ENCODE peak calls at places on chromosomes 7 and 10, in five cellular contexts. W, C, Z, K and X are unnamed samples.

GRCh38 chr7:137642467-137642866 is 204.3 kb downstream of the DGKI start:
- DNase-seq in W (peak; percentile 6), C (no peak), Z (no peak), K (peak; percentile 69), X (no peak)

GRCh38 chr7:38507379-38507778 is 123.8 kb downstream of the AMPH start:
- DNase-seq in W (no peak), C (no peak), Z (no peak), K (peak; percentile 34), X (no peak)

GRCh38 chr10:1938317-1938716 is 201.0 kb upstream of the ADARB2 start:
- DNase-seq in W (no peak), C (no peak), Z (no peak), K (no peak), X (no peak)

GRCh38 chr7:158740013-158740656 is 35.5 kb upstream of the NCAPG2 start:
- DNase-seq in W (peak; percentile 68), C (no peak), Z (peak; percentile 52), K (peak; percentile 91), X (peak; percentile 84)

GRCh38 chr10:72162978-72163377 is 52.8 kb upstream of the ANAPC16 start:
- DNase-seq in W (no peak), C (no peak), Z (no peak), K (peak; percentile 74), X (peak; percentile 35)

GRCh38 chr7:35735396-35735795 is 40.5 kb upstream of the HERPUD2 start:
- DNase-seq in W (no peak), C (no peak), Z (no peak), K (no peak), X (no peak)

GRCh38 chr10:127415901-127416630 is 133.0 kb upstream of the NPS start:
- DNase-seq in W (no peak), C (no peak), Z (no peak), K (no peak), X (no peak)

GRCh38 chr10:124105594-124105993 is 12.2 kb upstream of the CHST15 start:
- DNase-seq in W (no peak), C (no peak), Z (no peak), K (no peak), X (no peak)

GRCh38 chr10:42973411-42973810 is 103.5 kb upstream of the RET start:
- DNase-seq in W (no peak), C (no peak), Z (no peak), K (no peak), X (no peak)

GRCh38 chr7:128860158-128861073 is 2.2 kb upstream of the ATP6V1F start:
- DNase-seq in W (peak; percentile 46), C (no peak), Z (no peak), K (peak; percentile 81), X (no peak)

GRCh38 chr10:784377-784758 is 94.9 kb upstream of the DIP2C start:
- DNase-seq in W (no peak), C (no peak), Z (peak; percentile 31), K (no peak), X (no peak)
- H3K4me3 ChIP-seq in W (peak overlapping the region; percentile 53), C (peak overlapping the region; percentile 40), Z (peak overlapping the region; percentile 14), K (peak overlapping the region; percentile 51), X (peak overlapping the region; percentile 48)

DNA sequence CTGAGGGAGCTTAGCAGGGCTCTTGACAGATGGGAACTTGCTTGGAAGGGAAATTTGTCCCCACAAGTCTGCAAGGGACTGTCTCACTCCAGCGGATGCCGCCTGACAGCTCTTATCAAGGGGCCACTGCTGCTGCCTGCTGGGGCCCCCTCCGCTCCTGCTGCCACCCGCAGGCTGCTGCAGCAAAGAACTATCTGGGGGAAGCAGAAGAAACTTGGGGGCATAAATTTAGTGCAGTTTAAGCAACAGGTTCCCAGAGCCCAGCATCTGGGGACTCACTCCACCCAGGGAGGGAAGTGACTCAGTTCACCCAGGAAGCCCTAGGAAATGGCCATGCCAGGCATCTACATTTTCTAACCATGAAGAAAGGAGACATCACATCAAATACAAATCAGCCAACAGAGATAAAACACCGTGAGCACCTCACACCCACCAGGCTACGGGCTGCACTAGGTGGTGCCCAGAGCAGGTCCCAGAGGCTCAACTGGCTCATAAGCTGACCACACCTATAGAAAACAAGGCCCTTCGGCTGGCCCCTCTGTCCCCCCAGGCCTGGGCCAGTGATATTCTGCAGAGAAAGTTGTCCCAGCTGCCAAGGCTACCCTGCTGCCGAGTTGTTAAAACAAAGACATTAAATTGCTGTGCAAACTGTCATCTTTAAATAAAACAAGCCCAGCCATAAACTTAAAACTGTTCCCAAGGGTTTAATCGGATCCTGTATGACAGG is 3.7 kb downstream of the RGS10 start:
- DNase-seq in W (no peak), C (no peak), Z (no peak), K (no peak), X (no peak)
- TF ChIP-seq CTCF in W (peak; percentile 11), C (peak; percentile 20), Z (no peak), K (no peak), X (peak; percentile 23)

DNA sequence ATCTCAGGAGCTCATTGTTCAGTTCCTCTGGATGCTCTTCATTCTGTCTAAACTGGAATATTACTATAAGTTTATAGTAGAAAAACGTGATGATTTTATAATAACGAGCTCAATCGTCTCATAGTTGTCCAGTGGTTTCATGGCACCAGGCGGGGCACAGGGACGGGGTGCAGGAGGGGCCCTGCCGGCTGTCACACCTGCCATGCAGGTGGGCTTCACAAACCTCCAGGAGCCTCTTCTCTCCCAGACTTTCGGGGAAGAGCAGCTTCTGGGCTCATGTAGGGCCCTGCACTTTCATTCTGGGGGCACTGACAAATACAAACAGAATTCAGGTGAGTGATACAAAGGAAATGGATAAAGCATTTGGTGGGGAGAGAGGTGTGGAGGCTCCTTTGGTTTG is 146.9 kb upstream of the KLF6 start:
- DNase-seq in W (no peak), C (no peak), Z (no peak), K (no peak), X (no peak)
- H3K27ac ChIP-seq in W (no peak overlapping the region), C (no peak overlapping the region), Z (no peak overlapping the region), K (no peak overlapping the region), X (no peak overlapping the region)

GRCh38 chr7:3042861-3043489 is 692 bp downstream of the CARD11 start:
- DNase-seq in W (no peak), C (no peak), Z (no peak), K (no peak), X (no peak)
- H3K4me3 ChIP-seq in W (peak overlapping the region; percentile 38), C (no peak overlapping the region), Z (no peak overlapping the region), K (peak overlapping the region; percentile 28), X (peak overlapping the region; percentile 40)

GRCh38 chr10:30000802-30001571 is 58.4 kb downstream of the JCAD start:
- DNase-seq in W (peak; percentile 68), C (no peak), Z (peak; percentile 61), K (peak; percentile 93), X (peak; percentile 83)

GRCh38 chr10:29994833-29995232 is 64.6 kb downstream of the JCAD start:
- DNase-seq in W (no peak), C (no peak), Z (no peak), K (no peak), X (no peak)

GRCh38 chr10:29998142-29998808 is 61.1 kb downstream of the JCAD start:
- DNase-seq in W (peak; percentile 59), C (peak; percentile 71), Z (peak; percentile 82), K (peak; percentile 82), X (peak; percentile 76)

GRCh38 chr10:29993319-29993876 is 66.0 kb downstream of the JCAD start:
- DNase-seq in W (no peak), C (no peak), Z (no peak), K (no peak), X (no peak)

GRCh38 chr10:29996842-29997123 is 62.6 kb downstream of the JCAD start:
- DNase-seq in W (no peak), C (no peak), Z (no peak), K (no peak), X (no peak)
- TF ChIP-seq CTCF in W (no peak), C (no peak), Z (no peak), K (no peak), X (no peak)

DNA sequence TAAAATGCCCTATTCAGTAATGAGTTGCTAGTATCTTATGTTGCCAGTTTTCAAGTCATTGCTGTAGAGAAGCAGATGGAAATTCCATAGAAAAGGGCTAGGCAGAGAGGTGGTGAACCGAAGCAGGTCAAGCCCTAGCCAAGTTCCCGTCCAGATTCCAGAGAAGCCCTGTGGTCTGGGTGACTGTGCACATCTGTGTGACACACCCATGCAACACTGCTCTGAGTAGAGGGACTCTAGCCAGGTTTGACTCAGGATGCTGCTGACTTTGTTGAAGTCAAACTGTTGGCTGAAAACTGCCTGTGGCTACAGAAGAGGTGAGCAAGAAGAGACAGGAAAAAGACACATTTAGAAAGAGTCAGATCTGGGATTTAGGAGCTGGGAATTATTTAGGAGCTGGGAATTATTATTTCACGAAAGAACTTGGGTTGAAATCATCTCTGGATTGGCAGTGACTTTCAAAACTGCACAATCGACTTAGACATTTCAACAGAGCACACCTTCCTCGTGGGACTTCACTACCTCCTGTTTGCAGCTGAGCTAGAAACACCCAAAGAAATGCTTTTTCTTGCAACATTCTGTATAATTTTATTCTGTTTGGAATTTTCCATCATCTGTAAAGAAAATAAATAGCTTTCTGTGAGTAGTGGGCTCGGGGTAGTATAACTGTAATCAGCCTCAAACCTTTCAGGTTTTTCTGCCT is 149.1 kb upstream of the PRKCQ start:
- DNase-seq in W (no peak), C (no peak), Z (no peak), K (peak; percentile 82), X (no peak)
- H3K27ac ChIP-seq in W (no peak overlapping the region), C (no peak overlapping the region), Z (no peak overlapping the region), K (no peak overlapping the region), X (no peak overlapping the region)

GRCh38 chr7:69019437-69019836 is 578.8 kb upstream of the AUTS2 start:
- DNase-seq in W (no peak), C (no peak), Z (no peak), K (no peak), X (no peak)

DNA sequence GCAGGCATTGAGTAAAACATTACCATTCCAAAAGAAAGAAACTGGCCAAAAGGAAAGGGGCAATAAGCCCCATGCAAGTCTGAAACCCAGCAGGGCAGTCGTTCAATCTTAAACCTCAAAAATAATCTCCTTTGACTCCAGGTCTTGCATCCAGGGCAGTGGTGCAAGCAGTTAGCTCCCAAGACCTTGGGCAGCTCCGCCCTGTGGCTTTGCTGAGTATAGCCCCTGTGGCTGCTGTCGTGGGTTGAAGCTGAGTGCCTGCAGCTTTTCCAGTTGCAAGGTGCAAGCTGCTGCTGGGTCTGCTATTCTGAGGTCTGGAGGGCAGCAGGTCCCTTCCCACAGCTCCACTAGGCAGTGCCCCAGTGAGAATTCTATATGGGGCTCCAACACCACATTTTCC is 580.1 kb upstream of the AUTS2 start:
- DNase-seq in W (no peak), C (no peak), Z (no peak), K (no peak), X (no peak)
- H3K4me3 ChIP-seq in W (no peak overlapping the region), C (no peak overlapping the region), Z (no peak overlapping the region), K (no peak overlapping the region), X (no peak overlapping the region)

DNA sequence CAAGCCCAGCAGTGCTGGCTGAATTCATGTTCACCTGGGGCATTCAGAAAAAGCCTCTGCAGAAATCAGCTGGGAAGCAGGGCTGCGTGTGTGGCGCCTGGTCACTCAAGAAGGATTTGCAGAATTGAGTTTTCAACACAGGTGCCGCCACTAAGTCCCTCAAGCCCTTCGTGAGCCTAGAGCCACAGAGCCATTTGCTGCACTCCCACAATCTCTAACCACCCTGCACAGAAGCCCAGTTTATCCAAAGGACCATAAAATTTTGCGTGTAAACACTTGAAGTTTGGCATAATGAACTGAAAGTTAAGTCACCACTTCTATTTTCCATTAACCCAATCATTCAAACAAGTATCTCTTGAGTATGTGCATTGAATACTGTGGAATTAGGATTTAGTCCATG is 136.2 kb downstream of the DIP2C start:
- DNase-seq in W (no peak), C (no peak), Z (no peak), K (no peak), X (no peak)
- TF ChIP-seq CTCF in W (no peak), C (no peak), Z (no peak), K (no peak), X (no peak)